ENCODE peak calls at places on chromosomes 13 and 19, in seven cellular contexts. E is effector memory CD4-positive, alpha-beta T cell; N is PC-3; A is lower lobe of right lung; K is heart right ventricle; X is skeletal muscle cell; V is activated CD4-positive, alpha-beta T cell treated with anti-CD3 and anti-CD28 coated beads, Interleukin-2, amount 10 ng/mL, durations not matched to agents 7 days and 5 days. U is an unnamed sample.

GRCh38 chr19:48516536-48516935 is 4.9 kb upstream of the LMTK3 start:
- DNase-seq in E (no peak), N (no peak), A (no peak), K (no peak), X (no peak), V (no peak), U (no peak)

GRCh38 chr19:49851456-49852259 is 699 bp downstream of the PTOV1 start:
- DNase-seq in E (no peak), N (peak; percentile 43), A (peak; percentile 53), K (peak; percentile 45), X (no peak), V (peak; percentile 35), U (no peak)

GRCh38 chr13:100234524-100235136 is 145.7 kb downstream of the PCCA start:
- DNase-seq in E (no peak), N (no peak), A (no peak), K (no peak), X (no peak), V (no peak), U (no peak)

GRCh38 chr13:39565036-39565949 is 37.7 kb downstream of the LHFPL6 start:
- DNase-seq in E (no peak), N (peak; percentile 82), A (no peak), K (no peak), X (peak; percentile 90), V (no peak), U (no peak)

GRCh38 chr13:60396008-60396782 is 825 bp upstream of the TDRD3 start:
- DNase-seq in E (peak; percentile 76), N (peak; percentile 86), A (peak; percentile 94), K (peak; percentile 91), X (peak; percentile 77), V (peak; percentile 88), U (peak; percentile 89)

GRCh38 chr19:11203194-11204075 is 6.1 kb upstream of the KANK2 start:
- DNase-seq in E (no peak), N (peak; percentile 79), A (peak; percentile 75), K (peak; percentile 87), X (peak; percentile 35), V (peak; percentile 36), U (peak; percentile 87)

GRCh38 chr19:46298477-46299003 is 1.7 kb downstream of the HIF3A start:
- DNase-seq in E (no peak), N (no peak), A (no peak), K (no peak), X (no peak), V (no peak), U (no peak)

GRCh38 chr19:2302319-2303208 is 5.4 kb downstream of the LINGO3 start:
- DNase-seq in E (no peak), N (no peak), A (no peak), K (peak; percentile 57), X (no peak), V (no peak), U (no peak)

GRCh38 chr19:13002970-13003540 is 7.8 kb downstream of the NFIX start:
- DNase-seq in E (no peak), N (no peak), A (no peak), K (no peak), X (no peak), V (no peak), U (no peak)

GRCh38 chr19:55640043-55640576 is 692 bp upstream of the ZNF580 start:
- DNase-seq in E (peak; percentile 55), N (no peak), A (peak; percentile 88), K (peak; percentile 54), X (no peak), V (peak; percentile 73), U (peak; percentile 81)

GRCh38 chr19:43525836-43526771 is 897 bp downstream of the ETHE1 start:
- DNase-seq in E (no peak), N (peak; percentile 18), A (peak; percentile 53), K (no peak), X (no peak), V (peak; percentile 35), U (peak; percentile 74)

GRCh38 chr19:55116232-55117062 is 990 bp downstream of the PPP1R12C start:
- DNase-seq in E (peak; percentile 25), N (peak; percentile 56), A (peak; percentile 76), K (peak; percentile 77), X (no peak), V (peak; percentile 61), U (peak; percentile 76)

GRCh38 chr13:110397445-110397844 is 90.4 kb downstream of the COL4A2 start:
- DNase-seq in E (no peak), N (peak; percentile 23), A (no peak), K (peak; percentile 33), X (peak; percentile 79), V (no peak), U (no peak)

GRCh38 chr13:20441879-20442278 is 83.8 kb downstream of the CRYL1 start:
- DNase-seq in E (no peak), N (peak; percentile 95), A (no peak), K (no peak), X (no peak), V (no peak), U (no peak)

GRCh38 chr13:25394661-25395060 is 22.9 kb downstream of the ATP8A2 start:
- DNase-seq in E (no peak), N (no peak), A (no peak), K (no peak), X (no peak), V (no peak), U (no peak)

GRCh38 chr13:97301382-97302095 is 79.4 kb downstream of the MBNL2 start:
- DNase-seq in E (no peak), N (no peak), A (no peak), K (no peak), X (no peak), V (no peak), U (no peak)

GRCh38 chr19:13153627-13154240 is 3.5 kb downstream of the IER2 start:
- DNase-seq in E (no peak), N (peak; percentile 35), A (no peak), K (no peak), X (no peak), V (no peak), U (no peak)

GRCh38 chr13:26839682-26840081 is 79.1 kb upstream of the GPR12 start:
- DNase-seq in E (no peak), N (no peak), A (no peak), K (no peak), X (no peak), V (no peak), U (no peak)

GRCh38 chr13:59747529-59747928 is 416.2 kb downstream of the DIAPH3 start:
- DNase-seq in E (no peak), N (peak; percentile 2), A (no peak), K (no peak), X (no peak), V (no peak), U (no peak)

GRCh38 chr13:30796132-30796832 is 60.9 kb downstream of the ALOX5AP start:
- DNase-seq in E (no peak), N (peak; percentile 83), A (no peak), K (no peak), X (no peak), V (peak; percentile 14), U (no peak)

GRCh38 chr13:54248306-54248705 is 1219.7 kb downstream of the OLFM4 start:
- DNase-seq in E (no peak), N (no peak), A (no peak), K (no peak), X (no peak), V (no peak), U (no peak)

GRCh38 chr19:15422311-15423075 is 3.7 kb upstream of the AKAP8L start:
- DNase-seq in E (no peak), N (no peak), A (no peak), K (no peak), X (no peak), V (no peak), U (no peak)

GRCh38 chr19:13277104-13277809 is 127.0 kb downstream of the IER2 start:
- DNase-seq in E (peak; percentile 25), N (peak; percentile 96), A (peak; percentile 63), K (peak; percentile 67), X (peak; percentile 16), V (peak; percentile 85), U (no peak)

GRCh38 chr13:109119886-109120285 is 490.5 kb downstream of the MYO16 start:
- DNase-seq in E (no peak), N (no peak), A (no peak), K (no peak), X (no peak), V (no peak), U (no peak)

GRCh38 chr19:869245-870177 is 10.0 kb downstream of the CFD start:
- DNase-seq in E (no peak), N (peak; percentile 84), A (no peak), K (peak; percentile 67), X (peak; percentile 80), V (no peak), U (peak; percentile 85)

GRCh38 chr19:11444059-11444458 is 8.6 kb downstream of the PRKCSH start:
- DNase-seq in E (no peak), N (no peak), A (no peak), K (no peak), X (no peak), V (no peak), U (no peak)

GRCh38 chr19:46378268-46378667 is 31.4 kb downstream of the PPP5C start:
- DNase-seq in E (no peak), N (no peak), A (no peak), K (no peak), X (peak; percentile 52), V (no peak), U (no peak)

GRCh38 chr13:44764334-44764733 is 188.2 kb upstream of the TSC22D1 start:
- DNase-seq in E (no peak), N (no peak), A (no peak), K (no peak), X (no peak), V (no peak), U (no peak)

GRCh38 chr13:21014139-21014665 is 47.2 kb downstream of the LATS2 start:
- DNase-seq in E (no peak), N (no peak), A (no peak), K (no peak), X (no peak), V (no peak), U (peak; percentile 18)

GRCh38 chr19:19366691-19367396 is 38.6 kb upstream of the GATAD2A start:
- DNase-seq in E (peak; percentile 43), N (peak; percentile 91), A (peak; percentile 86), K (peak; percentile 54), X (peak; percentile 20), V (peak; percentile 76), U (peak; percentile 80)

GRCh38 chr19:14031719-14032480 is at the start of gene IL27RA:
- DNase-seq in E (peak; percentile 61), N (peak; percentile 63), A (peak; percentile 81), K (peak; percentile 75), X (no peak), V (peak; percentile 88), U (peak; percentile 71)

GRCh38 chr19:294819-295686 is 3.9 kb upstream of the PLPP2 start:
- DNase-seq in E (no peak), N (no peak), A (peak; percentile 67), K (no peak), X (no peak), V (peak; percentile 35), U (no peak)

GRCh38 chr19:28103916-28104315 is 1109.0 kb downstream of the UQCRFS1 start:
- DNase-seq in E (no peak), N (no peak), A (no peak), K (no peak), X (no peak), V (no peak), U (no peak)

GRCh38 chr13:92103673-92104296 is 705.4 kb downstream of the GPC5 start:
- DNase-seq in E (no peak), N (peak; percentile 23), A (no peak), K (no peak), X (no peak), V (no peak), U (no peak)

GRCh38 chr13:98228661-98229349 is 51.7 kb upstream of the RNF113B start:
- DNase-seq in E (no peak), N (peak; percentile 38), A (no peak), K (no peak), X (no peak), V (no peak), U (no peak)